ENCODE peak calls at places on chromosome 1, in nine cellular contexts. Z is neural progenitor cell; D is iPS DF 19.7; T is Caki2; J is hepatic stellate cell; E is NCI-H1092 treated with DMSO at 0.1 percent for 48 hours; Y is left ventricle myocardium superior; O is GM23338; U is activated naive CD8-positive, alpha-beta T cell treated with anti-CD3 and anti-CD28 coated beads, Interleukin-2, amount 50 U/mL, for 24 hours. P is an unnamed sample.

GRCh38 chr1:59180715-59181114 is 116.2 kb upstream of the FGGY start:
- DNase-seq in Y (no peak), O (no peak), D (no peak), E (no peak), T (no peak), J (no peak), U (no peak), Z (no peak), P (no peak)

GRCh38 chr1:235887676-235888075 is 21.0 kb upstream of the LYST start:
- DNase-seq in D (no peak), T (no peak), Z (no peak), U (no peak), Y (no peak), O (no peak), E (no peak), J (no peak), P (no peak)

GRCh38 chr1:90045853-90046563 is 51.1 kb downstream of the ZNF326 start:
- DNase-seq in D (no peak), Z (peak; percentile 51), O (peak; percentile 67), E (peak; percentile 12), Y (no peak), T (peak; percentile 6), U (peak; percentile 18), J (peak; percentile 6), P (peak; percentile 28)

GRCh38 chr1:53402891-53403655 is 56.1 kb upstream of the DMRTB1 start:
- DNase-seq in T (no peak), D (no peak), E (no peak), Z (no peak), U (no peak), J (no peak), Y (no peak), O (no peak), P (no peak)

GRCh38 chr1:151907363-151908139 is 1.8 kb downstream of the THEM4 start:
- DNase-seq in Y (no peak), Z (no peak), D (no peak), U (no peak), E (no peak), T (peak; percentile 38), O (peak; percentile 9), J (no peak), P (no peak)

GRCh38 chr1:208291923-208292711 is 47.9 kb upstream of the PLXNA2 start:
- DNase-seq in D (no peak), E (no peak), O (no peak), J (no peak), U (no peak), T (no peak), Y (no peak), Z (no peak), P (no peak)

GRCh38 chr1:231057410-231057809 is 17.4 kb upstream of the FAM89A start:
- DNase-seq in U (no peak), D (no peak), O (no peak), Y (no peak), J (no peak), E (no peak), T (no peak), Z (no peak), P (no peak)

GRCh38 chr1:186236921-186237320 is 138.1 kb downstream of the TPR start:
- DNase-seq in Y (no peak), J (peak; percentile 74), E (no peak), T (peak; percentile 52), O (no peak), U (no peak), D (no peak), Z (no peak), P (peak; percentile 96)

GRCh38 chr1:2534775-2535387 is 4.8 kb upstream of the HES5 start:
- DNase-seq in E (no peak), Y (no peak), T (peak; percentile 16), O (peak; percentile 40), J (no peak), D (no peak), Z (no peak), U (no peak), P (no peak)

GRCh38 chr1:3903141-3904005 is 3.3 kb upstream of the C1orf174 start:
- DNase-seq in D (no peak), O (no peak), E (no peak), U (no peak), Y (no peak), T (no peak), J (no peak), Z (no peak), P (no peak)

GRCh38 chr1:11842154-11843041 is 5.2 kb downstream of the NPPA start:
- DNase-seq in Z (no peak), D (no peak), Y (peak; percentile 51), J (no peak), O (no peak), U (no peak), T (no peak), E (peak; percentile 56), P (peak; percentile 53)

GRCh38 chr1:184838374-184838995 is 83.8 kb upstream of the EDEM3 start:
- DNase-seq in Y (peak; percentile 45), J (peak; percentile 72), U (no peak), E (no peak), D (no peak), T (peak; percentile 79), O (no peak), Z (no peak), P (peak; percentile 92)

GRCh38 chr1:56644064-56644940 is 812 bp upstream of the PRKAA2 start:
- DNase-seq in U (no peak), Z (peak; percentile 66), O (no peak), E (peak; percentile 15), D (no peak), J (no peak), T (peak; percentile 53), Y (no peak), P (peak; percentile 32)

GRCh38 chr1:36382231-36382630 is 3.5 kb downstream of the STK40 start:
- DNase-seq in U (no peak), Z (no peak), Y (no peak), T (no peak), E (no peak), J (no peak), D (no peak), O (no peak), P (no peak)

GRCh38 chr1:31624354-31625179 is 7.1 kb downstream of the HCRTR1 start:
- DNase-seq in D (no peak), U (no peak), Y (no peak), E (no peak), J (no peak), T (no peak), Z (no peak), O (no peak), P (no peak)

GRCh38 chr1:183942933-183943693 is 94.4 kb downstream of the COLGALT2 start:
- DNase-seq in U (no peak), J (peak; percentile 65), Z (peak; percentile 84), E (no peak), D (no peak), O (no peak), Y (no peak), T (peak; percentile 81), P (peak; percentile 99)

GRCh38 chr1:235601087-235601486 is 48.5 kb downstream of the GNG4 start:
- DNase-seq in E (no peak), O (peak; percentile 85), Y (no peak), D (no peak), J (no peak), T (no peak), Z (peak; percentile 60), U (peak; percentile 32), P (peak; percentile 10)

GRCh38 chr1:165080253-165080896 is 276.1 kb downstream of the LMX1A start:
- DNase-seq in J (no peak), Y (no peak), Z (no peak), O (no peak), T (no peak), E (no peak), D (no peak), U (no peak), P (no peak)

GRCh38 chr1:55320891-55321290 is 105.7 kb upstream of the USP24 start:
- DNase-seq in Z (no peak), O (no peak), T (no peak), Y (no peak), E (no peak), J (no peak), U (no peak), D (no peak), P (no peak)

GRCh38 chr1:43379476-43379875 is 10.1 kb downstream of the MED8 start:
- DNase-seq in E (no peak), U (no peak), Z (no peak), O (no peak), Y (no peak), T (no peak), J (no peak), D (no peak), P (no peak)

GRCh38 chr1:156489166-156489934 is 11.2 kb downstream of the MEF2D start:
- DNase-seq in Y (peak; percentile 82), J (peak; percentile 69), T (no peak), D (no peak), O (peak; percentile 61), U (peak; percentile 46), Z (peak; percentile 77), E (peak; percentile 14), P (no peak)

GRCh38 chr1:203823306-203823705 is 27.9 kb downstream of the ZBED6 start:
- DNase-seq in O (no peak), D (no peak), Y (no peak), U (no peak), T (no peak), Z (no peak), J (no peak), E (no peak), P (no peak)

GRCh38 chr1:207868252-207868768 is 42.6 kb downstream of the CD34 start:
- DNase-seq in J (peak; percentile 57), E (no peak), T (peak; percentile 8), Z (peak; percentile 28), Y (peak; percentile 54), O (peak; percentile 39), U (no peak), D (no peak), P (peak; percentile 27)

GRCh38 chr1:214271995-214272731 is 8.8 kb upstream of the SMYD2 start:
- DNase-seq in J (no peak), E (no peak), Z (no peak), U (no peak), Y (no peak), O (no peak), D (no peak), T (no peak), P (no peak)

GRCh38 chr1:39671793-39672550 is at the start of gene NT5C1A:
- DNase-seq in J (peak; percentile 58), Y (peak; percentile 83), O (peak; percentile 60), Z (peak; percentile 71), T (no peak), E (no peak), U (peak; percentile 36), D (no peak), P (no peak)

GRCh38 chr1:17669866-17670451 is 85.2 kb upstream of the ACTL8 start:
- DNase-seq in T (no peak), Y (peak; percentile 70), D (no peak), O (no peak), J (no peak), U (no peak), Z (no peak), E (no peak), P (no peak)

GRCh38 chr1:59293849-59294248 is 3.0 kb upstream of the FGGY start:
- DNase-seq in D (no peak), E (no peak), U (no peak), J (no peak), Y (no peak), T (no peak), Z (no peak), O (no peak), P (no peak)

GRCh38 chr1:12544992-12545391 is 73.0 kb downstream of the DHRS3 start:
- DNase-seq in T (no peak), O (no peak), J (no peak), Y (no peak), E (no peak), U (peak; percentile 38), D (no peak), Z (no peak), P (no peak)

GRCh38 chr1:202806845-202807366 is 1.3 kb downstream of the KDM5B start:
- DNase-seq in T (no peak), D (no peak), Z (peak; percentile 48), U (peak; percentile 29), Y (peak; percentile 42), J (peak; percentile 43), O (peak; percentile 46), E (peak; percentile 14), P (no peak)

GRCh38 chr1:184693011-184693410 is 61.6 kb downstream of the EDEM3 start:
- DNase-seq in O (no peak), E (no peak), D (no peak), T (peak; percentile 9), J (no peak), Y (no peak), Z (no peak), U (no peak), P (no peak)

GRCh38 chr1:30929135-30929889 is 20.8 kb upstream of the SDC3 start:
- DNase-seq in U (peak; percentile 55), T (no peak), E (peak; percentile 48), J (peak; percentile 61), O (peak; percentile 83), Z (peak; percentile 61), Y (peak; percentile 26), D (peak; percentile 40), P (peak; percentile 48)

P was measured in brain microvascular endothelial cell.